ENCODE peak calls at places on chromosomes 2 and 18, in nine cellular contexts. Z is stimulated activated CD8-positive, alpha-beta memory T cell treated with anti-CD3 and anti-CD28 coated beads, Interleukin-2, amount 100 ng/mL, for 48 hours; R is activated effector memory CD4-positive, alpha-beta T cell treated with anti-CD3 and anti-CD28 coated beads, Interleukin-2, amount 50 U/mL, for 16 hours; G is BJ; U is HuH-7; J is GM12892; Y is fibroblast of lung; M is KG1; X is NCI-H460. T is an unnamed sample.

GRCh38 chr2:149329068-149329467 is 1.3 kb upstream of the LYPD6 start:
- DNase-seq in Y (no peak), U (peak; percentile 91), Z (no peak), G (no peak), X (no peak), M (no peak), R (no peak), J (no peak), T (no peak)

GRCh38 chr18:57942493-57942892 is 101.5 kb upstream of the NEDD4L start:
- DNase-seq in G (no peak), M (no peak), Y (no peak), X (peak; percentile 30), U (no peak), J (no peak), Z (no peak), R (no peak), T (no peak)

GRCh38 chr2:200430017-200430416 is 79.9 kb downstream of the KCTD18 start:
- DNase-seq in Z (no peak), R (no peak), M (no peak), U (no peak), X (no peak), J (no peak), G (no peak), Y (no peak), T (no peak)

GRCh38 chr2:66929632-66930385 is 467.3 kb upstream of the ETAA1 start:
- DNase-seq in Y (peak; percentile 85), Z (no peak), M (no peak), X (no peak), U (no peak), G (peak; percentile 28), J (no peak), R (no peak), T (peak; percentile 54)

GRCh38 chr2:170848587-170848986 is 31.9 kb downstream of the GAD1 start:
- DNase-seq in U (no peak), Z (no peak), M (no peak), Y (peak; percentile 79), J (no peak), R (no peak), X (no peak), G (peak; percentile 82), T (peak; percentile 55)

GRCh38 chr2:158011055-158011771 is 90.5 kb upstream of the UPP2 start:
- DNase-seq in Y (peak; percentile 23), J (no peak), Z (no peak), U (no peak), R (no peak), G (no peak), M (no peak), X (no peak), T (no peak)

GRCh38 chr2:154588838-154589237 is 109.7 kb upstream of the KCNJ3 start:
- DNase-seq in J (no peak), U (no peak), M (no peak), G (no peak), X (no peak), Y (no peak), R (no peak), Z (no peak), T (no peak)

GRCh38 chr18:8450013-8450412 is 159.2 kb upstream of the RAB12 start:
- DNase-seq in G (no peak), X (peak; percentile 22), J (no peak), M (no peak), R (no peak), U (peak; percentile 58), Z (no peak), Y (no peak), T (peak; percentile 11)

GRCh38 chr2:163191372-163191771 is 352.8 kb upstream of the KCNH7 start:
- DNase-seq in M (no peak), R (no peak), Z (no peak), G (no peak), U (peak; percentile 17), Y (peak; percentile 42), X (peak; percentile 55), J (no peak), T (peak; percentile 55)

GRCh38 chr2:10357770-10358169 is 55.1 kb downstream of the HPCAL1 start:
- DNase-seq in U (no peak), Y (no peak), R (no peak), G (no peak), M (no peak), J (no peak), X (no peak), Z (no peak), T (no peak)

GRCh38 chr2:86301711-86302202 is 35.7 kb downstream of the REEP1 start:
- DNase-seq in J (no peak), G (no peak), Z (no peak), X (no peak), M (no peak), R (no peak), Y (no peak), U (no peak), T (no peak)

GRCh38 chr18:48799724-48800315 is 150.9 kb downstream of the SMAD7 start:
- DNase-seq in X (no peak), G (no peak), R (peak; percentile 9), U (no peak), Y (no peak), M (no peak), J (no peak), Z (no peak), T (no peak)

GRCh38 chr2:39216495-39217191 is 27.1 kb downstream of the CDKL4 start:
- DNase-seq in U (peak; percentile 18), R (peak; percentile 86), Z (peak; percentile 40), M (peak; percentile 49), X (no peak), Y (no peak), J (no peak), G (no peak), T (no peak)

GRCh38 chr18:48656582-48656981 is 117.8 kb downstream of the CTIF start:
- DNase-seq in J (no peak), R (no peak), M (no peak), X (no peak), U (no peak), Y (peak; percentile 46), Z (no peak), G (no peak), T (no peak)

GRCh38 chr2:19823507-19823906 is 78.3 kb downstream of the TTC32 start:
- DNase-seq in R (no peak), Z (no peak), G (peak; percentile 71), X (no peak), Y (no peak), J (no peak), U (no peak), M (no peak), T (no peak)

GRCh38 chr2:2707111-2708035 is 376.3 kb upstream of the MYT1L start:
- DNase-seq in Z (no peak), U (no peak), G (no peak), M (no peak), X (no peak), Y (no peak), J (no peak), R (no peak), T (peak; percentile 19)

GRCh38 chr2:231992888-231993287 is 31.4 kb downstream of the DIS3L2 start:
- DNase-seq in U (no peak), G (no peak), Y (no peak), Z (no peak), R (no peak), J (no peak), X (no peak), M (no peak), T (no peak)

GRCh38 chr2:129903586-129904425 is 75.7 kb upstream of the RAB6C start:
- DNase-seq in X (no peak), Z (no peak), M (no peak), U (peak; percentile 25), R (peak; percentile 58), J (no peak), G (no peak), Y (no peak), T (no peak)

GRCh38 chr18:50560681-50561629 is 1.1 kb downstream of the MAPK4 start:
- DNase-seq in U (peak; percentile 33), J (no peak), X (no peak), Z (no peak), M (no peak), G (no peak), Y (no peak), R (no peak), T (no peak)

GRCh38 chr2:10906926-10907479 is 4.7 kb upstream of the KCNF1 start:
- DNase-seq in J (no peak), R (no peak), U (no peak), Y (no peak), Z (no peak), X (no peak), G (no peak), M (no peak), T (no peak)

GRCh38 chr2:36389081-36389480 is 33.5 kb downstream of the CRIM1 start:
- DNase-seq in G (no peak), Y (peak; percentile 64), X (no peak), J (no peak), M (no peak), Z (no peak), R (no peak), U (no peak), T (peak; percentile 58)

GRCh38 chr18:47935321-47935720 is 4.9 kb upstream of the SMAD2 start:
- DNase-seq in G (no peak), Y (no peak), M (no peak), Z (no peak), J (no peak), X (no peak), R (no peak), U (no peak), T (no peak)

GRCh38 chr2:143229952-143230351 is 100.7 kb downstream of the ARHGAP15 start:
- DNase-seq in U (no peak), J (no peak), Y (no peak), M (no peak), Z (no peak), R (no peak), X (no peak), G (no peak), T (no peak)

GRCh38 chr2:23273786-23274185 is 111.2 kb upstream of the KLHL29 start:
- DNase-seq in Z (no peak), G (no peak), J (no peak), M (no peak), U (no peak), X (no peak), R (no peak), Y (no peak), T (no peak)

GRCh38 chr18:28439870-28440269 is 262.9 kb upstream of the CDH2 start:
- DNase-seq in U (no peak), J (no peak), R (no peak), Y (peak; percentile 47), G (no peak), Z (no peak), X (no peak), M (no peak), T (peak; percentile 77)

GRCh38 chr2:41926614-41927580 is 120.9 kb upstream of the PKDCC start:
- DNase-seq in G (no peak), M (no peak), X (no peak), Y (no peak), R (no peak), J (no peak), Z (no peak), U (no peak), T (peak; percentile 56)